ENCODE peak calls at places on chromosome 5, in six cellular contexts. One of them, this sample, is unnamed.

GRCh38 chr5:136249678-136250266 is 56.8 kb upstream of the SMIM32 start:
- DNase-seq in omental fat pad: no peak
- DNase-seq in GM03348: peak; percentile 77
- DNase-seq in right atrium auricular region: no peak
- DNase-seq in PC-3: peak; percentile 63
- DNase-seq in cardiac muscle cell: peak; percentile 83
- DNase-seq in this sample: no peak

GRCh38 chr5:6820851-6821479 is 107.7 kb downstream of the TENT4A start:
- DNase-seq in right atrium auricular region: no peak
- DNase-seq in omental fat pad: no peak
- DNase-seq in GM03348: peak; percentile 15
- DNase-seq in cardiac muscle cell: peak; percentile 2
- DNase-seq in PC-3: peak; percentile 60
- DNase-seq in this sample: no peak

GRCh38 chr5:164191240-164191639 is 685.8 kb downstream of the MAT2B start:
- DNase-seq in cardiac muscle cell: peak; percentile 67
- DNase-seq in PC-3: peak; percentile 78
- DNase-seq in omental fat pad: no peak
- DNase-seq in GM03348: no peak
- DNase-seq in right atrium auricular region: no peak
- DNase-seq in this sample: no peak

GRCh38 chr5:155047818-155048217 is 34.3 kb downstream of the KIF4B start:
- DNase-seq in GM03348: no peak
- DNase-seq in cardiac muscle cell: no peak
- DNase-seq in omental fat pad: no peak
- DNase-seq in PC-3: no peak
- DNase-seq in right atrium auricular region: no peak
- DNase-seq in this sample: no peak

GRCh38 chr5:158928405-158928804 is 171.3 kb downstream of the EBF1 start:
- DNase-seq in right atrium auricular region: no peak
- DNase-seq in PC-3: no peak
- DNase-seq in cardiac muscle cell: no peak
- DNase-seq in omental fat pad: no peak
- DNase-seq in GM03348: no peak
- DNase-seq in this sample: no peak

GRCh38 chr5:139651502-139651862 is 3.3 kb downstream of the CXXC5 start:
- DNase-seq in right atrium auricular region: no peak
- DNase-seq in GM03348: no peak
- DNase-seq in omental fat pad: no peak
- DNase-seq in cardiac muscle cell: no peak
- DNase-seq in PC-3: peak; percentile 20
- DNase-seq in this sample: no peak

GRCh38 chr5:27821681-27822080 is 783.3 kb upstream of the CDH9 start:
- DNase-seq in cardiac muscle cell: peak; percentile 4
- DNase-seq in right atrium auricular region: no peak
- DNase-seq in PC-3: peak; percentile 22
- DNase-seq in GM03348: no peak
- DNase-seq in omental fat pad: no peak
- DNase-seq in this sample: no peak

GRCh38 chr5:53262348-53262970 is 152.9 kb upstream of the MOCS2 start:
- DNase-seq in GM03348: peak; percentile 48
- DNase-seq in PC-3: peak; percentile 69
- DNase-seq in omental fat pad: no peak
- DNase-seq in cardiac muscle cell: peak; percentile 80
- DNase-seq in right atrium auricular region: no peak
- DNase-seq in this sample: no peak

GRCh38 chr5:16536246-16536645 is 70.6 kb upstream of the ZNF622 start:
- DNase-seq in omental fat pad: no peak
- DNase-seq in right atrium auricular region: no peak
- DNase-seq in GM03348: peak; percentile 14
- DNase-seq in PC-3: peak; percentile 98
- DNase-seq in cardiac muscle cell: no peak
- DNase-seq in this sample: no peak

GRCh38 chr5:15506146-15506545 is 6.2 kb downstream of the FBXL7 start:
- DNase-seq in cardiac muscle cell: no peak
- DNase-seq in omental fat pad: no peak
- DNase-seq in PC-3: no peak
- DNase-seq in GM03348: no peak
- DNase-seq in right atrium auricular region: no peak
- DNase-seq in this sample: no peak

GRCh38 chr5:149667084-149667826 is 62.9 kb upstream of the PPARGC1B start:
- DNase-seq in right atrium auricular region: no peak
- DNase-seq in PC-3: peak; percentile 79
- DNase-seq in cardiac muscle cell: peak; percentile 43
- DNase-seq in omental fat pad: no peak
- DNase-seq in GM03348: peak; percentile 35
- DNase-seq in this sample: no peak

GRCh38 chr5:36870399-36871040 is 6.0 kb upstream of the NIPBL start:
- DNase-seq in omental fat pad: no peak
- DNase-seq in cardiac muscle cell: peak; percentile 79
- DNase-seq in right atrium auricular region: no peak
- DNase-seq in PC-3: peak; percentile 87
- DNase-seq in GM03348: peak; percentile 68
- DNase-seq in this sample: no peak

GRCh38 chr5:151892393-151892792 is 32.3 kb downstream of the GLRA1 start:
- DNase-seq in right atrium auricular region: no peak
- DNase-seq in GM03348: no peak
- DNase-seq in cardiac muscle cell: no peak
- DNase-seq in omental fat pad: no peak
- DNase-seq in PC-3: peak; percentile 15
- DNase-seq in this sample: no peak

GRCh38 chr5:113057437-113058052 is 80.9 kb downstream of the DCP2 start:
- DNase-seq in right atrium auricular region: no peak
- DNase-seq in PC-3: no peak
- DNase-seq in GM03348: no peak
- DNase-seq in cardiac muscle cell: no peak
- DNase-seq in omental fat pad: no peak
- DNase-seq in this sample: no peak

GRCh38 chr5:172768573-172769323 is 2.2 kb downstream of the DUSP1 start:
- DNase-seq in PC-3: no peak
- DNase-seq in GM03348: peak; percentile 33
- DNase-seq in cardiac muscle cell: peak; percentile 76
- DNase-seq in omental fat pad: no peak
- DNase-seq in right atrium auricular region: no peak
- DNase-seq in this sample: no peak

GRCh38 chr5:81425569-81425968 is 31.6 kb upstream of the ACOT12 start:
- DNase-seq in right atrium auricular region: no peak
- DNase-seq in omental fat pad: no peak
- DNase-seq in PC-3: peak; percentile 52
- DNase-seq in cardiac muscle cell: peak; percentile 64
- DNase-seq in GM03348: peak; percentile 27
- DNase-seq in this sample: no peak

This sample was measured in thoracic aorta.